ENCODE peak calls at places on chromosome 11, in ten cellular contexts. B is Peyer's patch, Q is GM23338, K is left lung, C is thoracic aorta, Y is kidney, N is hepatocyte, I is body of pancreas, F is spleen, J is tibial nerve. U is an unnamed sample.

GRCh38 chr11:9906043-9906791 is 242.3 kb downstream of the SWAP70 start:
- DNase-seq in B (no peak), Q (peak; percentile 86), K (no peak), C (no peak), Y (no peak), N (peak; percentile 37), I (no peak), F (no peak), J (no peak), U (no peak)

GRCh38 chr11:16604784-16605439 is 133.5 kb upstream of the C11orf58 start:
- DNase-seq in B (no peak), Q (peak; percentile 53), K (peak; percentile 83), C (no peak), Y (peak; percentile 89), N (peak; percentile 77), I (peak; percentile 73), F (peak; percentile 80), J (peak; percentile 30), U (peak; percentile 82)

GRCh38 chr11:14141676-14142075 is 179.2 kb downstream of the SPON1 start:
- DNase-seq in B (no peak), Q (no peak), K (no peak), C (no peak), Y (no peak), N (no peak), I (no peak), F (no peak), J (no peak), U (no peak)

GRCh38 chr11:88538088-88538487 is 200.6 kb upstream of the CTSC start:
- DNase-seq in B (no peak), Q (no peak), K (no peak), C (no peak), Y (no peak), N (no peak), I (no peak), F (no peak), J (no peak), U (no peak)

GRCh38 chr11:31958086-31958735 is 132.7 kb upstream of the RCN1 start:
- DNase-seq in B (peak; percentile 25), Q (peak; percentile 93), K (peak; percentile 81), C (no peak), Y (no peak), N (peak; percentile 66), I (peak; percentile 43), F (peak; percentile 80), J (peak; percentile 29), U (peak; percentile 77)

GRCh38 chr11:86161373-86162255 is 82.9 kb upstream of the EED start:
- DNase-seq in B (no peak), Q (no peak), K (no peak), C (no peak), Y (no peak), N (no peak), I (no peak), F (no peak), J (no peak), U (no peak)

GRCh38 chr11:120805960-120806555 is 217.8 kb upstream of the TBCEL start:
- DNase-seq in B (no peak), Q (no peak), K (no peak), C (no peak), Y (no peak), N (no peak), I (no peak), F (no peak), J (no peak), U (no peak)

GRCh38 chr11:69711824-69712801 is 8.3 kb upstream of the FGF19 start:
- DNase-seq in B (no peak), Q (peak; percentile 45), K (no peak), C (no peak), Y (no peak), N (no peak), I (no peak), F (peak; percentile 68), J (no peak), U (no peak)

GRCh38 chr11:45876401-45876800 is 9.1 kb upstream of the MAPK8IP1 start:
- DNase-seq in B (no peak), Q (peak; percentile 68), K (no peak), C (no peak), Y (peak; percentile 7), N (no peak), I (no peak), F (no peak), J (no peak), U (no peak)

GRCh38 chr11:62186195-62186594 is 3.8 kb upstream of the SCGB1D1 start:
- DNase-seq in B (no peak), Q (no peak), K (no peak), C (no peak), Y (no peak), N (no peak), I (no peak), F (no peak), J (no peak), U (no peak)

GRCh38 chr11:130647371-130647770 is 198.9 kb downstream of the ADAMTS15 start:
- DNase-seq in B (no peak), Q (no peak), K (no peak), C (no peak), Y (no peak), N (no peak), I (no peak), F (no peak), J (no peak), U (no peak)

GRCh38 chr11:132278801-132279574 is 908.6 kb downstream of the NTM start:
- DNase-seq in B (no peak), Q (peak; percentile 46), K (no peak), C (no peak), Y (no peak), N (peak; percentile 46), I (no peak), F (no peak), J (peak; percentile 12), U (no peak)
- TF ChIP-seq CTCF in B (no peak), Q (peak; percentile 82), K (no peak), C (no peak), Y (peak; percentile 32), N (peak; percentile 59), I (no peak), F (no peak), J (no peak), U (peak; percentile 42)

GRCh38 chr11:74134661-74135515 is 35.9 kb downstream of the C2CD3 start:
- DNase-seq in B (no peak), Q (no peak), K (no peak), C (no peak), Y (no peak), N (no peak), I (no peak), F (no peak), J (no peak), U (no peak)
- H3K4me1 ChIP-seq in B (no peaks in the 10 kb centered on the region), Q (no peaks in the 10 kb centered on the region), K (no peaks in the 10 kb centered on the region), C (peaks cover 15% of the 10 kb centered on the region), Y (no peaks in the 10 kb centered on the region), N (peaks cover 18% of the 10 kb centered on the region), I (peaks cover 8% of the 10 kb centered on the region), F (no peaks in the 10 kb centered on the region), J (no peaks in the 10 kb centered on the region), U (no peaks in the 10 kb centered on the region)

GRCh38 chr11:2266586-2267305 is 3.6 kb downstream of the ASCL2 start:
- DNase-seq in B (peak; percentile 15), Q (no peak), K (no peak), C (no peak), Y (no peak), N (no peak), I (no peak), F (no peak), J (no peak), U (no peak)
- H3K27ac ChIP-seq in B (no peak overlapping the region), Q (no peak overlapping the region), K (no peak overlapping the region), C (no peak overlapping the region), Y (no peak overlapping the region), N (no peak overlapping the region), I (no peak overlapping the region), F (peak overlapping the region; percentile 88), J (no peak overlapping the region), U (no peak overlapping the region)

DNA sequence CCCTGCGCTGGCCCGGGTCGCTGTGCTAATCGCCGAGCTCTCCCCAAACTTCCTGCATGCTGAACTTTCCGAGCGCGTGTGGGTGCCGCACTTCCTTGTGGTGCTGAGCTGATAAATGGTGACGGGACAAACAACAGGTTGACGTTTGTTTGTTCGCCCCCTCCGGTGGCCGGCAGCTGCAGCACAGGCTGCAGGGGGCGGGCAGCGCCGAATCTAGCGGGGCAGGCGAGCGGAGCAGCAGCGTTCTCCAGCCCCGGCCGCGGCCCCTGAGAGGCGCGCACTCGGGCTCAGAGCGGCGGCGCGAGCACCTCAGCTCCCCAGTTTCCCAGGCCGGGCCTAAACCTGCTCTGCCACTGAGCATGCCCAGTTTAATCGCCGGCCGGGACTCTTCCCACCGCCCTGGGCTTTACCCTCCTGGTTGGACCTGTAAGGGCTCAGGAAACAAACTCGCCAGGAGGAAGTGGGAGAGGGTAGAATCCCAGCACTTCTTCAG is at the start of gene PDGFD:
- DNase-seq in B (peak; percentile 46), Q (peak; percentile 93), K (peak; percentile 81), C (peak; percentile 2), Y (peak; percentile 83), N (peak; percentile 84), I (peak; percentile 88), F (peak; percentile 88), J (peak; percentile 28), U (peak; percentile 73)
- TF ChIP-seq CTCF in B (peak; percentile 18), Q (peak; percentile 52), K (no peak), C (peak; percentile 61), Y (no peak), N (peak; percentile 56), I (peak; percentile 34), F (peak; percentile 19), J (peak; percentile 31), U (peak; percentile 20)

GRCh38 chr11:1759851-1760220 is 3.9 kb downstream of the CTSD start:
- DNase-seq in B (no peak), Q (no peak), K (peak; percentile 76), C (no peak), Y (no peak), N (no peak), I (no peak), F (no peak), J (no peak), U (peak; percentile 62)
- H3K4me1 ChIP-seq in B (peaks cover 71% of the 10 kb centered on the region), Q (no peaks in the 10 kb centered on the region), K (peaks cover 92% of the 10 kb centered on the region), C (peaks cover 62% of the 10 kb centered on the region), Y (peaks cover 81% of the 10 kb centered on the region), N (peaks cover 12% of the 10 kb centered on the region), I (peaks cover 53% of the 10 kb centered on the region), F (peaks cover 88% of the 10 kb centered on the region), J (peaks cover 71% of the 10 kb centered on the region), U (peaks cover 65% of the 10 kb centered on the region)

DNA sequence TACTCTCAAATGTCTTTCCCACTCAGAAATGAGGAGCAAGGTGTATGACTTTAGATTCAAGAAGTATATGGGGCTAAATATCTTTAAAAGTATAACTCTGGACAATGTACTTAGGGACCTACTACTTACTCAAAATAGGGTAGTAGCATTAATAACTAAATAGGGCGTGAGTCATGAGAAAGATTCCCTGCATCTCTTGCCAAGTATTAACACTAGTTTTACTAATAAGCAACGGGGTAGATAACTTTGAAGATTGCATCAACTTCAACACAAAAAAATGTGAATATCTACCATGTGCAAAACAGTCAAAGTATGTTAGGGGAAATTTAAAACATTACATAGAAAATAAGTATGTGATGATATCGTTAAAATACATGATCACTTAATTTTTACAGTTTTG is 99.6 kb downstream of the PGR start:
- DNase-seq in B (no peak), Q (no peak), K (no peak), C (no peak), Y (no peak), N (no peak), I (no peak), F (no peak), J (no peak), U (no peak)
- H3K27ac ChIP-seq in B (no peak overlapping the region), Q (no peak overlapping the region), K (no peak overlapping the region), C (no peak overlapping the region), Y (no peak overlapping the region), N (no peak overlapping the region), I (no peak overlapping the region), F (no peak overlapping the region), J (no peak overlapping the region), U (no peak overlapping the region)

U was measured in upper lobe of right lung.